ENCODE peak calls at places on chromosome 14, in nine cellular contexts. O is hepatocyte, U is PC-3, Q is neural progenitor cell, S is mammary epithelial cell, W is GM12878, Y is SK-N-SH, H is mesenchymal stem cell, I is fibroblast of lung. E is an unnamed sample.

GRCh38 chr14:55505846-55506245 is 65.4 kb upstream of the TBPL2 start:
- DNase-seq in Y (no peak), W (no peak), Q (no peak), S (no peak), I (no peak), O (no peak), H (no peak), U (no peak), E (no peak)

GRCh38 chr14:30876692-30877091 is 2.3 kb downstream of the COCH start:
- DNase-seq in W (no peak), Y (no peak), Q (no peak), S (no peak), I (no peak), O (no peak), U (no peak), H (no peak), E (no peak)

GRCh38 chr14:81400202-81400678 is at the start of gene STON2:
- DNase-seq in Y (no peak), W (no peak), O (no peak), S (peak; percentile 98), H (no peak), I (peak; percentile 70), U (peak; percentile 98), Q (no peak), E (peak; percentile 54)

GRCh38 chr14:21894003-21894897 is 220.6 kb upstream of the OR4E1 start:
- DNase-seq in I (no peak), S (no peak), W (no peak), H (no peak), U (peak; percentile 35), O (peak; percentile 12), Q (peak; percentile 52), Y (no peak), E (no peak)

GRCh38 chr14:96122496-96122895 is 82.1 kb upstream of the BDKRB2 start:
- DNase-seq in Y (no peak), O (no peak), S (no peak), I (no peak), H (peak; percentile 94), W (no peak), U (no peak), Q (no peak), E (no peak)

GRCh38 chr14:102510616-102511520 is 1.3 kb upstream of the ANKRD9 start:
- DNase-seq in H (no peak), Q (peak; percentile 91), W (no peak), U (peak; percentile 42), S (no peak), I (no peak), O (peak; percentile 86), Y (no peak), E (no peak)

GRCh38 chr14:52355526-52355925 is 41.4 kb downstream of the PTGER2 start:
- DNase-seq in W (no peak), I (no peak), U (peak; percentile 26), Y (no peak), H (no peak), Q (no peak), S (peak; percentile 37), O (no peak), E (no peak)

GRCh38 chr14:34018564-34019244 is 67.8 kb upstream of the EGLN3 start:
- DNase-seq in U (no peak), H (no peak), W (peak; percentile 45), I (no peak), Q (no peak), O (no peak), S (no peak), Y (no peak), E (no peak)

GRCh38 chr14:96040836-96041371 is 1.7 kb downstream of the C14orf132 start:
- DNase-seq in S (no peak), O (peak; percentile 39), H (peak; percentile 79), U (no peak), Q (no peak), Y (no peak), W (no peak), I (peak; percentile 49), E (no peak)

GRCh38 chr14:75568791-75569190 is 9.6 kb upstream of the FLVCR2 start:
- DNase-seq in S (no peak), U (no peak), H (no peak), O (no peak), I (no peak), W (no peak), Y (no peak), Q (no peak), E (no peak)

GRCh38 chr14:89658977-89659670 is 242.1 kb upstream of the FOXN3 start:
- DNase-seq in Q (no peak), U (no peak), I (no peak), Y (no peak), H (no peak), O (no peak), S (no peak), W (no peak), E (no peak)
- H2AFZ ChIP-seq in Q (no peak overlapping the region), U (no peak overlapping the region), I (peak overlapping the region; percentile 19), Y (no peak overlapping the region), H (no peak overlapping the region), O (no peak overlapping the region), S (no peak overlapping the region), W (peak overlapping the region; percentile 42), E (no peak overlapping the region)

GRCh38 chr14:105867961-105868599 is 341.7 kb downstream of the TMEM121 start:
- DNase-seq in I (no peak), S (no peak), U (no peak), H (no peak), O (no peak), Q (no peak), Y (no peak), W (no peak), E (no peak)
- H3K27me3 ChIP-seq in I (no peaks in the 10 kb centered on the region), S (no peaks in the 10 kb centered on the region), U (peaks cover 5% of the 10 kb centered on the region), H (no peaks in the 10 kb centered on the region), O (no peaks in the 10 kb centered on the region), Q (no peaks in the 10 kb centered on the region), Y (no peaks in the 10 kb centered on the region), W (no peaks in the 10 kb centered on the region), E (peaks cover 29% of the 10 kb centered on the region)

DNA sequence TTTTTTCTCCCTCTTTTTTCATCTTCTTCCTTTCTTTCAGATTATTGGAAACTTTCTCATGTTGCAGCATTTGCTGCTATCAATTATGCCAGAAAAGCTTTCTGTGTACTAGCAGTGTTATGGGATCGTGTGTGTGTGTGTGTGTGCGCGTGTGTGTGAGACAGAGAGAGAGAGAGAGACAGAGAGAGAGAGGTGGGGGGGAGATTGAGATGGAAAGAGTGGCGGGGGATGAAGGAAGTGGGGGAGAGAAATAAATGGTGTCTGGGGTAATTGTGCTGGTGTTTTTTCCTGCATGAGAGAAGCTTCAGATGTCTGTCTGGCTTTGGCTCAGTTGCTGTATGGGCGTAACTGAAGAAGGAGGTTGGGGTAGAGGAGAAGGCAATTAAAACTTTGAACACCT is 268.9 kb downstream of the RAD51B start:
- DNase-seq in Q (peak; percentile 18), U (no peak), I (peak; percentile 71), W (no peak), Y (no peak), H (no peak), S (no peak), O (no peak), E (peak; percentile 31)
- H2AFZ ChIP-seq in Q (no peak overlapping the region), U (no peak overlapping the region), I (peak overlapping the region; percentile 60), W (no peak overlapping the region), Y (no peak overlapping the region), H (no peak overlapping the region), S (no peak overlapping the region), O (peak overlapping the region; percentile 7), E (no peak overlapping the region)

GRCh38 chr14:100826371-100827139 is 637 bp downstream of the MEG3 start:
- DNase-seq in U (no peak), Y (no peak), I (no peak), O (no peak), Q (no peak), H (no peak), W (no peak), S (no peak), E (no peak)

GRCh38 chr14:100824156-100824555 is 1.8 kb upstream of the MEG3 start:
- DNase-seq in I (peak; percentile 67), Y (peak; percentile 68), S (no peak), H (no peak), Q (peak; percentile 11), U (no peak), O (no peak), W (no peak), E (no peak)

GRCh38 chr14:100823488-100823887 is 2.4 kb upstream of the MEG3 start:
- DNase-seq in I (no peak), H (no peak), Q (no peak), S (no peak), Y (no peak), U (no peak), O (peak; percentile 52), W (no peak), E (no peak)

GRCh38 chr14:100825691-100826331 is at the start of gene MEG3:
- DNase-seq in S (no peak), W (no peak), I (peak; percentile 77), Y (no peak), O (no peak), Q (no peak), H (no peak), U (no peak), E (no peak)

GRCh38 chr14:100824946-100825690 is 800 bp upstream of the MEG3 start:
- DNase-seq in H (no peak), S (no peak), W (no peak), Y (no peak), U (no peak), O (no peak), I (peak; percentile 11), Q (no peak), E (no peak)
- H3K27me3 ChIP-seq in H (peaks cover 16% of the 10 kb centered on the region), S (peaks cover 9% of the 10 kb centered on the region), W (no peaks in the 10 kb centered on the region), Y (no peaks in the 10 kb centered on the region), U (no peaks in the 10 kb centered on the region), O (no peaks in the 10 kb centered on the region), I (no peaks in the 10 kb centered on the region), Q (no peaks in the 10 kb centered on the region), E (no peaks in the 10 kb centered on the region)

GRCh38 chr14:105092124-105092911 is 27.1 kb upstream of the GPR132 start:
- DNase-seq in H (peak; percentile 47), O (peak; percentile 79), U (peak; percentile 38), I (no peak), S (no peak), Y (peak; percentile 72), W (no peak), Q (peak; percentile 26), E (no peak)
- H2AFZ ChIP-seq in H (peak overlapping the region; percentile 94), O (peak overlapping the region; percentile 58), U (peak overlapping the region; percentile 51), I (no peak overlapping the region), S (peak overlapping the region; percentile 59), Y (no peak overlapping the region), W (no peak overlapping the region), Q (no peak overlapping the region), E (no peak overlapping the region)

GRCh38 chr14:93271111-93271510 is 61.7 kb downstream of the BTBD7 start:
- DNase-seq in Y (no peak), I (no peak), O (no peak), S (no peak), W (no peak), Q (no peak), U (no peak), H (no peak), E (no peak)
- H3K27me3 ChIP-seq in Y (no peaks in the 10 kb centered on the region), I (no peaks in the 10 kb centered on the region), O (no peaks in the 10 kb centered on the region), S (no peaks in the 10 kb centered on the region), W (no peaks in the 10 kb centered on the region), Q (no peaks in the 10 kb centered on the region), U (no peaks in the 10 kb centered on the region), H (no peaks in the 10 kb centered on the region), E (no peaks in the 10 kb centered on the region)

E was measured in HCT116.